ENCODE peak calls at places on chromosomes 4 and X, in nine cellular contexts. K is SW480; P is NCI-H187; N is nephron progenitor cell; Q is activated gamma-delta T cell treated with Interleukin-2 at 50 U/mL for 16 hours; M is naive B cell; W is naive thymus-derived CD8-positive, alpha-beta T cell; E is fibroblast of gingiva; Y is cardiac muscle cell. L is an unnamed sample.

GRCh38 chr4:20249333-20249732 is 2.4 kb upstream of the SLIT2 start:
- DNase-seq in K (no peak), P (no peak), N (no peak), Q (no peak), M (no peak), W (no peak), E (peak), Y (peak), L (peak)

GRCh38 chr4:153371835-153372234 is 27.3 kb downstream of the MND1 start:
- DNase-seq in K (no peak), P (no peak), N (no peak), Q (no peak), M (no peak), W (no peak), E (no peak), Y (no peak), L (no peak)

GRCh38 chr4:150136036-150136435 is 57.8 kb downstream of the DCLK2 start:
- DNase-seq in K (no peak), P (no peak), N (no peak), Q (no peak), M (no peak), W (no peak), E (no peak), Y (no peak), L (no peak)

GRCh38 chr4:98679738-98680137 is 21.3 kb upstream of the TSPAN5 start:
- DNase-seq in K (no peak), P (no peak), N (no peak), Q (no peak), M (no peak), W (no peak), E (no peak), Y (no peak), L (no peak)

GRCh38 chr4:184165291-184165690 is 52.4 kb downstream of the ENPP6 start:
- DNase-seq in K (peak), P (no peak), N (no peak), Q (no peak), M (no peak), W (no peak), E (no peak), Y (no peak), L (peak)

GRCh38 chr4:17111959-17112659 is 213.7 kb upstream of the LDB2 start:
- DNase-seq in K (no peak), P (no peak), N (peak), Q (no peak), M (no peak), W (no peak), E (no peak), Y (peak), L (peak)

GRCh38 chr4:108331905-108332632 is 163.3 kb upstream of the LEF1 start:
- DNase-seq in K (no peak), P (no peak), N (no peak), Q (no peak), M (no peak), W (no peak), E (no peak), Y (no peak), L (no peak)

GRCh38 chrX:80808160-80808735 is 1.4 kb downstream of the BRWD3 start:
- DNase-seq in K (peak), P (peak), N (peak), Q (peak), M (peak), W (peak), E (peak), Y (peak), L (peak)

GRCh38 chr4:186037692-186038658 is 31.0 kb upstream of the TLR3 start:
- DNase-seq in K (peak), P (no peak), N (peak), Q (no peak), M (peak), W (no peak), E (peak), Y (peak), L (peak)

GRCh38 chr4:71380721-71381120 is 41.9 kb downstream of the SLC4A4 start:
- DNase-seq in K (no peak), P (no peak), N (no peak), Q (no peak), M (no peak), W (no peak), E (no peak), Y (no peak), L (peak)

GRCh38 chr4:30744957-30745640 is 24.9 kb downstream of the PCDH7 start:
- DNase-seq in K (no peak), P (no peak), N (no peak), Q (no peak), M (no peak), W (no peak), E (no peak), Y (peak), L (no peak)

GRCh38 chrX:70468709-70469108 is 24.1 kb downstream of the DLG3 start:
- DNase-seq in K (no peak), P (no peak), N (no peak), Q (no peak), M (no peak), W (no peak), E (no peak), Y (no peak), L (no peak)